ENCODE peak calls at places on chromosomes 11 and 22, in four cellular contexts. S is WTC11, V is HepG2, R is K562. E is an unnamed sample.

GRCh38 chr11:5940748-5941147 is 1.3 kb upstream of the OR56A3 start:
- DNase-seq in S (no peak), V (no peak), R (no peak), E (no peak)

GRCh38 chr22:38017272-38017920 is 33.0 kb upstream of the SOX10 start:
- DNase-seq in S (no peak), V (no peak), R (peak), E (no peak)

GRCh38 chr22:19108807-19109197 is 13.4 kb downstream of the DGCR2 start:
- DNase-seq in S (no peak), V (no peak), R (peak), E (no peak)

GRCh38 chr11:61978703-61979661 is 11.5 kb upstream of the FTH1 start:
- DNase-seq in S (no peak), V (no peak), R (no peak), E (no peak)

GRCh38 chr11:2884424-2884815 is 1.2 kb downstream of the CDKN1C start:
- DNase-seq in S (no peak), V (no peak), R (peak), E (peak)

GRCh38 chr11:118625976-118626375 is 18.6 kb downstream of the PHLDB1 start:
- DNase-seq in S (no peak), V (no peak), R (peak), E (no peak)

GRCh38 chr11:46353706-46354105 is 6.4 kb downstream of the DGKZ start:
- DNase-seq in S (no peak), V (no peak), R (no peak), E (no peak)

GRCh38 chr22:19060356-19061009 is 61.7 kb downstream of the DGCR2 start:
- DNase-seq in S (no peak), V (no peak), R (no peak), E (no peak)

GRCh38 chr11:29300441-29300840 is 716.4 kb downstream of the KCNA4 start:
- DNase-seq in S (no peak), V (no peak), R (no peak), E (no peak)

GRCh38 chr22:45314789-45315188 is 5.1 kb downstream of the FAM118A start:
- DNase-seq in S (no peak), V (no peak), R (peak), E (no peak)

GRCh38 chr22:19800761-19801244 is 40.2 kb downstream of the TBX1 start:
- DNase-seq in S (peak), V (peak), R (peak), E (no peak)

GRCh38 chr11:10731064-10731680 is 19.9 kb upstream of the CTR9 start:
- DNase-seq in S (no peak), V (no peak), R (no peak), E (no peak)

GRCh38 chr11:63892233-63892632 is 24.7 kb downstream of the RCOR2 start:
- DNase-seq in S (no peak), V (no peak), R (no peak), E (no peak)

GRCh38 chr22:30159561-30160353 is 79.5 kb downstream of the HORMAD2 start:
- DNase-seq in S (no peak), V (peak), R (no peak), E (no peak)

GRCh38 chr11:10809373-10810199 is 860 bp upstream of the EIF4G2 start:
- DNase-seq in S (peak), V (no peak), R (peak), E (no peak)

GRCh38 chr11:115653076-115653475 is 148.9 kb upstream of the CADM1 start:
- DNase-seq in S (no peak), V (no peak), R (no peak), E (no peak)

GRCh38 chr11:86708671-86709070 is 36.3 kb upstream of the ME3 start:
- DNase-seq in S (no peak), V (no peak), R (no peak), E (no peak)

GRCh38 chr22:24760708-24761306 is 13.7 kb downstream of the PIWIL3 start:
- DNase-seq in S (no peak), V (no peak), R (no peak), E (no peak)

GRCh38 chr11:41377709-41378394 is 81.6 kb downstream of the LRRC4C start:
- DNase-seq in S (no peak), V (no peak), R (no peak), E (no peak)

GRCh38 chr11:111231836-111232235 is 13.7 kb upstream of the POU2AF2 start:
- DNase-seq in S (no peak), V (no peak), R (no peak), E (no peak)

GRCh38 chr11:72577271-72577681 is 96.9 kb downstream of the PDE2A start:
- DNase-seq in S (peak), V (no peak), R (no peak), E (no peak)

GRCh38 chr11:65492637-65493366 is 6.0 kb upstream of the MALAT1 start:
- DNase-seq in S (peak), V (no peak), R (peak), E (no peak)

GRCh38 chr22:38246692-38247091 is 26.1 kb downstream of the TMEM184B start:
- DNase-seq in S (no peak), V (no peak), R (no peak), E (no peak)

GRCh38 chr11:47020793-47021624 is 84.4 kb downstream of the CSTPP1 start:
- DNase-seq in S (no peak), V (no peak), R (no peak), E (no peak)

GRCh38 chr11:14184548-14184947 is 174.4 kb downstream of the RRAS2 start:
- DNase-seq in S (no peak), V (peak), R (no peak), E (no peak)

GRCh38 chr22:35305525-35306070 is 5.9 kb downstream of the TOM1 start:
- DNase-seq in S (no peak), V (no peak), R (no peak), E (no peak)

GRCh38 chr11:11657101-11657935 is 35.5 kb upstream of the GALNT18 start:
- DNase-seq in S (no peak), V (no peak), R (no peak), E (no peak)

GRCh38 chr11:44623321-44623715 is 57.9 kb downstream of the CD82 start:
- DNase-seq in S (no peak), V (no peak), R (no peak), E (no peak)

GRCh38 chr11:41316726-41317125 is 142.7 kb downstream of the LRRC4C start:
- DNase-seq in S (no peak), V (no peak), R (no peak), E (no peak)

GRCh38 chr22:19820880-19821522 is 33.7 kb downstream of the GNB1L start:
- DNase-seq in S (no peak), V (no peak), R (no peak), E (no peak)

GRCh38 chr11:88410636-88411035 is 73.1 kb upstream of the CTSC start:
- DNase-seq in S (no peak), V (no peak), R (no peak), E (no peak)

GRCh38 chr11:59283825-59284772 is 71.4 kb upstream of the MPEG1 start:
- DNase-seq in S (peak), V (peak), R (peak), E (peak)
- TF ChIP-seq ELF4 in S (no peak), V (no peak), R (no peak), E (no peak)

GRCh38 chr11:95145430-95146063 is 55.9 kb downstream of the ENDOD1 start:
- DNase-seq in S (no peak), V (no peak), R (no peak), E (no peak)

GRCh38 chr11:95142431-95142830 is 52.8 kb downstream of the ENDOD1 start:
- DNase-seq in S (no peak), V (no peak), R (no peak), E (no peak)

GRCh38 chr11:95140397-95141030 is 50.9 kb downstream of the ENDOD1 start:
- DNase-seq in S (no peak), V (no peak), R (peak), E (no peak)

GRCh38 chr11:95144313-95145235 is 54.9 kb downstream of the ENDOD1 start:
- DNase-seq in S (no peak), V (no peak), R (peak), E (no peak)

GRCh38 chr11:95143106-95143681 is 53.5 kb downstream of the ENDOD1 start:
- DNase-seq in S (no peak), V (no peak), R (no peak), E (no peak)
- TF ChIP-seq ELF4 in S (no peak), V (no peak), R (no peak), E (no peak)

GRCh38 chr11:109606256-109606655 is 184.3 kb downstream of the C11orf87 start:
- DNase-seq in S (no peak), V (no peak), R (no peak), E (no peak)

GRCh38 chr11:109609454-109610185 is 187.6 kb downstream of the C11orf87 start:
- DNase-seq in S (no peak), V (no peak), R (no peak), E (no peak)

GRCh38 chr11:109605006-109605405 is 183.0 kb downstream of the C11orf87 start:
- DNase-seq in S (no peak), V (no peak), R (no peak), E (no peak)

GRCh38 chr11:109604506-109604905 is 182.5 kb downstream of the C11orf87 start:
- DNase-seq in S (no peak), V (no peak), R (no peak), E (no peak)
- TF ChIP-seq ELF4 in S (no peak), V (no peak), R (no peak), E (no peak)

DNA sequence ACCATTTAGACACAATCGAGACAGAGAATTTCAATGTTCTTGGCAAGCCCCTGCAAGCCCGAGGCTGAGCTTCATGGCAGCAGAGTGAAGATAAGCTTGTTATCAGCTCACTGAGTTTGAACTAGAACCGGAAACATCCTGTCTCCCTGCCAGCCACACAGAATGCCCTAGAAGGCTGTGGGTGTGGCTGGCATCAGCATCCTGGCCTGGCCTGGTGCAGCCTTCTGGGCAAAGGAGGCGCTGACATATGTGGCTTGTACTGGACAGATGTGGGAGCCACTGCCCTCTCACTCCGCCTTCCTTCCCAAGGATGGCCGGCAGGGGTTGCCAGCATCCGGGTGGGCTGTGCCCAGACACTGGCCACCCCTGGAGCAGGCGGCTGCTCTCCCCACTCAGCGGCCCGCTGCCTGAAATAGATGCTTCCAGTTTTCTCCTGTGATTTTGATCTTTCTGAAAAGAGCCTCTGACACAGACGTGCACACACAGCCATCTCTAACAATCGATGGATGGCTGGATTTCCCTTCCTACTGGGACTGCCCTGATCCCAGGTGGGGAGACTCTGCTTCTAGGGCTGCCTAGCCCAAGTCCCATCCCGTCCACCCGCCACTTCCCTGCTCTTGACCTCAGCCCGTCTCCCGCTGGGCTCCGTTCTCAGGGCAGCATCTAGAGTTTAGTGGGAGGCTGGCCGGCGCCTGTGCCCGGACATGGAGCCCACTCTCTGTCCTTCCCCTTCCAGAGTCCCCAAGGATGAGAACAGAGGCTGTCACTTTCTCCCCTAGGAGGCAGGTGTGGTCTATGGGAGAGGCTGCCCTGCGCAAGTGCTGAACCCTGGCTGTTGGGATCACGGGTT is 149.7 kb downstream of the CTTN start:
- DNase-seq in S (no peak), V (no peak), R (no peak), E (no peak)
- TF ChIP-seq ELF4 in S (no peak), V (no peak), R (no peak), E (no peak)

DNA sequence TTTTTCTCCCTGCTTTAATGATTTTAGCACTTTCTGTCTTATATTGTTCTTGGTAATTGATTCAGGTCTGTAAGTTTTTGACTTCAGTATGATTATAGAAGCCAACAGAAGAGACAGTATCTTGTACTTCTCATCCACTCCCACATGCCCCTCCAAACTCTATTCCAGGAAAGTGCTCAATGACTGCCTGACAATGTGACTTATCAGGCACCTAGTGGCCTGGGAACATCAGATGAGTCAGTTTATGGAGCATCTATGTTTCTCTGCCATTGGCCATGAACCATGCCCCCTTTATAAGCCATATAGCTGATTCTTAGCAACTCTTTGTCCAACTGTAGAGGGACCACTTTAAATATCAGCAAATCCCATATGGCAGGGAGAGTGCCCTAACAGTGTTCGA is 179.2 kb upstream of the MTMR2 start:
- DNase-seq in S (no peak), V (no peak), R (peak), E (no peak)
- TF ChIP-seq ELF4 in S (no peak), V (no peak), R (no peak), E (no peak)

E was measured in HEK293T.